ENCODE peak calls at places on chromosomes 1 and 21, in eight cellular contexts. S is AG10803, P is endodermal cell, N is IMR-90, M is A549, A is fibroblast of villous mesenchyme, Y is mucosa of descending colon, F is brain microvascular endothelial cell. Q is an unnamed sample.

GRCh38 chr1:228767636-228768344 is 32.5 kb downstream of the RHOU start:
- DNase-seq in S (no peak), P (no peak), N (no peak), M (no peak), A (no peak), Y (no peak), F (no peak), Q (no peak)

GRCh38 chr21:33332143-33332542 is 7.4 kb downstream of the IFNAR1 start:
- DNase-seq in S (no peak), P (no peak), N (no peak), M (no peak), A (no peak), Y (no peak), F (no peak), Q (no peak)

GRCh38 chr21:33308586-33309490 is 15.9 kb upstream of the IFNAR1 start:
- DNase-seq in S (peak; percentile 72), P (no peak), N (peak; percentile 55), M (no peak), A (peak; percentile 79), Y (no peak), F (no peak), Q (peak; percentile 35)

GRCh38 chr1:163163861-163164582 is 38.7 kb downstream of the RGS5 start:
- DNase-seq in S (peak; percentile 18), P (no peak), N (peak; percentile 80), M (no peak), A (peak; percentile 63), Y (no peak), F (peak; percentile 45), Q (peak; percentile 17)

GRCh38 chr1:53685272-53686051 is 53.5 kb downstream of the GLIS1 start:
- DNase-seq in S (no peak), P (peak; percentile 73), N (peak; percentile 45), M (no peak), A (peak; percentile 28), Y (no peak), F (peak; percentile 52), Q (no peak)

GRCh38 chr1:47991187-47991586 is 6.0 kb downstream of the TRABD2B start:
- DNase-seq in S (peak; percentile 30), P (peak; percentile 51), N (no peak), M (no peak), A (peak; percentile 26), Y (no peak), F (peak; percentile 44), Q (no peak)

GRCh38 chr1:59150537-59151386 is 146.1 kb upstream of the FGGY start:
- DNase-seq in S (peak; percentile 100), P (peak; percentile 53), N (peak; percentile 100), M (peak; percentile 89), A (peak; percentile 99), Y (peak; percentile 75), F (peak; percentile 94), Q (peak; percentile 99)

GRCh38 chr1:175208773-175209492 is 16.4 kb upstream of the KIAA0040 start:
- DNase-seq in S (no peak), P (no peak), N (no peak), M (no peak), A (no peak), Y (no peak), F (no peak), Q (no peak)

GRCh38 chr1:1955651-1956094 is 36.6 kb upstream of the TMEM52 start:
- DNase-seq in S (no peak), P (no peak), N (no peak), M (no peak), A (no peak), Y (no peak), F (no peak), Q (no peak)

GRCh38 chr1:26730695-26731094 is 34.9 kb downstream of the ARID1A start:
- DNase-seq in S (peak; percentile 50), P (no peak), N (peak; percentile 90), M (no peak), A (peak; percentile 53), Y (no peak), F (peak; percentile 16), Q (peak; percentile 18)

GRCh38 chr1:1979482-1980165 is 24.0 kb downstream of the CFAP74 start:
- DNase-seq in S (no peak), P (no peak), N (no peak), M (no peak), A (no peak), Y (no peak), F (no peak), Q (no peak)

GRCh38 chr1:150456161-150456647 is 31.0 kb upstream of the TARS2 start:
- DNase-seq in S (no peak), P (no peak), N (no peak), M (no peak), A (no peak), Y (no peak), F (no peak), Q (no peak)

GRCh38 chr1:12049625-12050024 is 13.5 kb upstream of the TNFRSF8 start:
- DNase-seq in S (no peak), P (peak; percentile 84), N (no peak), M (no peak), A (no peak), Y (no peak), F (no peak), Q (no peak)
- TF ChIP-seq CTCF in S (no peak), P (peak; percentile 75), N (no peak), M (no peak), A (no peak), Y (no peak), F (no peak), Q (no peak)

DNA sequence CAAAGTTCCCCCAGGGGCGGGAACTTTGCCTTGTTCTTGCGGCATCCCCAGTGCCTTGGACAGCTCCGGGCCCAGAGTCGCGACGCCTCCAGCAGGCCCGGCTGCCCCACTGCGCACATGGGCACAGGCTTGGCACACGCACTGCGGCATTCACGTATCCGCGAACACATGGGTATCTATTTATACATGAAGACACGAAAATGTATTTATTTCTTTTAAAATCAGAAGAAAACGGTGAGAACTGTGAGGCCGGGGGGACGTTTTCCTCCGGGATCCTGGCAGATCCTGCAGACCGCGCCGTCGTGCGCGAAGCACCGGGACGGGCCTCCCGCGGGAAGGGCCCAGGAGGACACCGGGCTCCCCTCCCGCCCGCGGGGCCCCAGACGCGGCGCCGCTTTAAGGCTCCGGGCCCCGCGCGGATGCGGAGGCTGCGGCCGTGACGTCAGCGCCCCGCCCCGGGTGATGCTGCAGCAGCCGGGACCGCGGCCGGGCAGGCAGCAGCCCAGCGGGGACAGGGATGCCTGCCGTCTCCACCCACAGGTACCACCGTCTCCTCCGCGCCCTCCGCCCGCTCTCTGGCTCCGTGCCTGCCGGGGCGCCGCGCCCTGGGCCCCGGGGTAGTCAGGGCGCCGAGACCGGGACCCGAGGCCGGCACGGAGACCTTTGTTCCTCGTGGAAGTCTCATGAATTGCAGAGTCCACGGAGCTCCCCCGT is at the start of gene SLC45A1:
- DNase-seq in S (peak; percentile 41), P (peak; percentile 87), N (peak; percentile 57), M (peak; percentile 62), A (peak; percentile 69), Y (peak; percentile 80), F (peak; percentile 48), Q (peak; percentile 50)
- H3K4me3 ChIP-seq in S (peak within 1 kb of the TSS; percentile 55), P (peak within 1 kb of the TSS; percentile 56), N (peak within 1 kb of the TSS; percentile 86), M (peak within 1 kb of the TSS; percentile 68), A (peak within 1 kb of the TSS; percentile 64), Y (no peak within 1 kb of the TSS), F (peak within 1 kb of the TSS; percentile 55), Q (peak within 1 kb of the TSS; percentile 73)

GRCh38 chr1:180935326-180936109 is 22.8 kb downstream of the KIAA1614 start:
- DNase-seq in S (no peak), P (peak; percentile 73), N (no peak), M (no peak), A (no peak), Y (no peak), F (no peak), Q (no peak)

GRCh38 chr1:180934563-180934962 is 21.9 kb downstream of the KIAA1614 start:
- DNase-seq in S (no peak), P (no peak), N (no peak), M (no peak), A (no peak), Y (peak; percentile 12), F (no peak), Q (no peak)

GRCh38 chr1:180931529-180931928 is 18.8 kb downstream of the KIAA1614 start:
- DNase-seq in S (no peak), P (no peak), N (no peak), M (no peak), A (no peak), Y (no peak), F (no peak), Q (no peak)

GRCh38 chr1:180932373-180932772 is 19.7 kb downstream of the KIAA1614 start:
- DNase-seq in S (no peak), P (no peak), N (no peak), M (no peak), A (no peak), Y (no peak), F (no peak), Q (no peak)

GRCh38 chr1:180933141-180933540 is 20.4 kb downstream of the KIAA1614 start:
- DNase-seq in S (no peak), P (peak; percentile 75), N (no peak), M (no peak), A (no peak), Y (no peak), F (no peak), Q (no peak)
- TF ChIP-seq CTCF in S (no peak), P (peak; percentile 69), N (no peak), M (no peak), A (no peak), Y (no peak), F (peak; percentile 6), Q (no peak)

DNA sequence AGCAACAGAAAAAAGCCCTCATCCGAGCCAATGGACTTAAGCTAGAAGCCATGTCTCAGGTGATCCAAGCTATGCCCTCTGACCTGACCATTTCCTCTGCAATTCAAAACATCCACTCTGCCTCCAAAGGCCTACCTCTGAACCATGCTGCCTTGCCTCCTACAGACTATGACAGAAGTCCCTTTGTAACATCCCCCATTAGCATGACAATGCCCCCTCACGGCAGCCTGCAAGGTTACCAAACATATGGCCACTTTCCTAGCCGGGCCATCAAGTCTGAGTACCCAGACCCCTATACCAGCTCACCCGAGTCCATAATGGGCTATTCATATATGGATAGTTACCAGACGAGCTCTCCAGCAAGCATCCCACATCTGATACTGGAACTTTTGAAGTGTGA is 20.7 kb downstream of the NR5A2 start:
- DNase-seq in S (no peak), P (peak; percentile 93), N (no peak), M (no peak), A (no peak), Y (no peak), F (no peak), Q (no peak)
- H3K4me3 ChIP-seq in S (no peak overlapping the region), P (no peak overlapping the region), N (no peak overlapping the region), M (no peak overlapping the region), A (no peak overlapping the region), Y (no peak overlapping the region), F (no peak overlapping the region), Q (no peak overlapping the region)

DNA sequence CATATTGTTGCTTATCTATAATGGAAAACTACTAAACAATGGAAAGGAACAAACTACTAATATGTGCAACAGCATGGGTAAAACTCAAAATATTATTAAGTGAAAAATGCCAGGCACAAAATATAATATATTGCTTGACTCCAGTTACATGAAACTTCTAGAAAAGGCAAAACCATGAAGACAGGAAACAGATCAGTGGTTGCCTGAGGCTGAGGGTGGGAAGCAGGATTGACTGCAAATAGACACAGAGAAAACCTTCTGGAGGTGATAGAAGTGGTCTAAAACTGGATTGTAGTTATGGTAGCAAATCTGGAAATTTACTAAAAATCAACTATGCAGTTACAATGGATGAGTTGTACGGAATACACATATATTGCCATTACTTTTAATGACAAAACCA is 29.5 kb upstream of the SLC44A3 start:
- DNase-seq in S (no peak), P (no peak), N (no peak), M (no peak), A (no peak), Y (no peak), F (no peak), Q (no peak)
- TF ChIP-seq CTCF in S (no peak), P (no peak), N (no peak), M (no peak), A (no peak), Y (no peak), F (no peak), Q (no peak)